ENCODE peak calls at places on chromosome 9, in ten cellular contexts. One of them, this sample, is unnamed.

GRCh38 chr9:90929616-90930015 is 128.0 kb downstream of the SYK start:
- DNase-seq in GM23338: no peak
- DNase-seq in epithelial cell of esophagus: no peak
- DNase-seq in tibial nerve: no peak
- DNase-seq in tibial artery: no peak
- DNase-seq in CD4-positive, CD25-positive, alpha-beta regulatory T cell: no peak
- DNase-seq in right cardiac atrium: no peak
- DNase-seq in IMR-90: no peak
- DNase-seq in transverse colon: no peak
- DNase-seq in aorta: no peak
- DNase-seq in this sample: no peak

GRCh38 chr9:6197330-6197729 is 18.3 kb upstream of the IL33 start:
- DNase-seq in GM23338: peak; percentile 75
- DNase-seq in epithelial cell of esophagus: peak; percentile 40
- DNase-seq in tibial nerve: no peak
- DNase-seq in tibial artery: no peak
- DNase-seq in CD4-positive, CD25-positive, alpha-beta regulatory T cell: no peak
- DNase-seq in right cardiac atrium: no peak
- DNase-seq in IMR-90: peak; percentile 5
- DNase-seq in transverse colon: no peak
- DNase-seq in aorta: no peak
- DNase-seq in this sample: peak; percentile 47

GRCh38 chr9:419571-420156 is 205.0 kb downstream of the DOCK8 start:
- DNase-seq in GM23338: no peak
- DNase-seq in epithelial cell of esophagus: peak; percentile 74
- DNase-seq in tibial nerve: no peak
- DNase-seq in tibial artery: no peak
- DNase-seq in CD4-positive, CD25-positive, alpha-beta regulatory T cell: no peak
- DNase-seq in right cardiac atrium: no peak
- DNase-seq in IMR-90: no peak
- DNase-seq in transverse colon: no peak
- DNase-seq in aorta: no peak
- DNase-seq in this sample: peak; percentile 53

GRCh38 chr9:126937444-126937843 is 22.9 kb downstream of the RALGPS1 start:
- DNase-seq in GM23338: no peak
- DNase-seq in epithelial cell of esophagus: no peak
- DNase-seq in tibial nerve: no peak
- DNase-seq in tibial artery: no peak
- DNase-seq in CD4-positive, CD25-positive, alpha-beta regulatory T cell: no peak
- DNase-seq in right cardiac atrium: no peak
- DNase-seq in IMR-90: no peak
- DNase-seq in transverse colon: no peak
- DNase-seq in aorta: no peak
- DNase-seq in this sample: no peak

GRCh38 chr9:133056533-133056932 is 5.2 kb upstream of the CEL start:
- DNase-seq in GM23338: no peak
- DNase-seq in epithelial cell of esophagus: no peak
- DNase-seq in tibial nerve: no peak
- DNase-seq in tibial artery: no peak
- DNase-seq in CD4-positive, CD25-positive, alpha-beta regulatory T cell: peak; percentile 21
- DNase-seq in right cardiac atrium: no peak
- DNase-seq in IMR-90: no peak
- DNase-seq in transverse colon: peak; percentile 23
- DNase-seq in aorta: peak; percentile 43
- DNase-seq in this sample: no peak

GRCh38 chr9:88932766-88933165 is 58.5 kb upstream of the S1PR3 start:
- DNase-seq in GM23338: peak; percentile 68
- DNase-seq in epithelial cell of esophagus: peak; percentile 23
- DNase-seq in tibial nerve: no peak
- DNase-seq in tibial artery: no peak
- DNase-seq in CD4-positive, CD25-positive, alpha-beta regulatory T cell: no peak
- DNase-seq in right cardiac atrium: no peak
- DNase-seq in IMR-90: no peak
- DNase-seq in transverse colon: no peak
- DNase-seq in aorta: no peak
- DNase-seq in this sample: no peak

GRCh38 chr9:71725590-71726338 is 42.5 kb downstream of the CEMIP2 start:
- DNase-seq in GM23338: no peak
- DNase-seq in epithelial cell of esophagus: peak; percentile 96
- DNase-seq in tibial nerve: no peak
- DNase-seq in tibial artery: no peak
- DNase-seq in CD4-positive, CD25-positive, alpha-beta regulatory T cell: no peak
- DNase-seq in right cardiac atrium: no peak
- DNase-seq in IMR-90: peak; percentile 90
- DNase-seq in transverse colon: no peak
- DNase-seq in aorta: no peak
- DNase-seq in this sample: peak; percentile 99

GRCh38 chr9:20085842-20086241 is 297.0 kb upstream of the SLC24A2 start:
- DNase-seq in GM23338: no peak
- DNase-seq in epithelial cell of esophagus: no peak
- DNase-seq in tibial nerve: no peak
- DNase-seq in tibial artery: no peak
- DNase-seq in CD4-positive, CD25-positive, alpha-beta regulatory T cell: no peak
- DNase-seq in right cardiac atrium: no peak
- DNase-seq in IMR-90: no peak
- DNase-seq in transverse colon: no peak
- DNase-seq in aorta: no peak
- DNase-seq in this sample: no peak

GRCh38 chr9:124306098-124306735 is 48.5 kb downstream of the NEK6 start:
- DNase-seq in GM23338: no peak
- DNase-seq in epithelial cell of esophagus: peak; percentile 86
- DNase-seq in tibial nerve: no peak
- DNase-seq in tibial artery: no peak
- DNase-seq in CD4-positive, CD25-positive, alpha-beta regulatory T cell: no peak
- DNase-seq in right cardiac atrium: no peak
- DNase-seq in IMR-90: peak; percentile 96
- DNase-seq in transverse colon: no peak
- DNase-seq in aorta: no peak
- DNase-seq in this sample: peak; percentile 89

GRCh38 chr9:14967450-14968321 is 57.5 kb upstream of the FREM1 start:
- DNase-seq in GM23338: no peak
- DNase-seq in epithelial cell of esophagus: no peak
- DNase-seq in tibial nerve: no peak
- DNase-seq in tibial artery: no peak
- DNase-seq in CD4-positive, CD25-positive, alpha-beta regulatory T cell: no peak
- DNase-seq in right cardiac atrium: no peak
- DNase-seq in IMR-90: no peak
- DNase-seq in transverse colon: no peak
- DNase-seq in aorta: no peak
- DNase-seq in this sample: no peak

GRCh38 chr9:127904888-127905728 is 5.7 kb upstream of the ST6GALNAC6 start:
- DNase-seq in GM23338: no peak
- DNase-seq in epithelial cell of esophagus: no peak
- DNase-seq in tibial nerve: no peak
- DNase-seq in tibial artery: no peak
- DNase-seq in CD4-positive, CD25-positive, alpha-beta regulatory T cell: peak; percentile 86
- DNase-seq in right cardiac atrium: peak; percentile 50
- DNase-seq in IMR-90: no peak
- DNase-seq in transverse colon: peak; percentile 80
- DNase-seq in aorta: no peak
- DNase-seq in this sample: no peak

GRCh38 chr9:33800886-33801285 is 5.5 kb downstream of the PRSS3 start:
- DNase-seq in GM23338: no peak
- DNase-seq in epithelial cell of esophagus: peak; percentile 24
- DNase-seq in tibial nerve: no peak
- DNase-seq in tibial artery: no peak
- DNase-seq in CD4-positive, CD25-positive, alpha-beta regulatory T cell: no peak
- DNase-seq in right cardiac atrium: no peak
- DNase-seq in IMR-90: no peak
- DNase-seq in transverse colon: no peak
- DNase-seq in aorta: no peak
- DNase-seq in this sample: peak; percentile 41

GRCh38 chr9:113488490-113488889 is 25.0 kb downstream of the RGS3 start:
- DNase-seq in GM23338: no peak
- DNase-seq in epithelial cell of esophagus: no peak
- DNase-seq in tibial nerve: no peak
- DNase-seq in tibial artery: peak; percentile 72
- DNase-seq in CD4-positive, CD25-positive, alpha-beta regulatory T cell: no peak
- DNase-seq in right cardiac atrium: peak; percentile 63
- DNase-seq in IMR-90: peak; percentile 30
- DNase-seq in transverse colon: peak; percentile 6
- DNase-seq in aorta: peak; percentile 83
- DNase-seq in this sample: no peak

GRCh38 chr9:130972957-130973685 is 34.1 kb upstream of the FIBCD1 start:
- DNase-seq in GM23338: no peak
- DNase-seq in epithelial cell of esophagus: no peak
- DNase-seq in tibial nerve: no peak
- DNase-seq in tibial artery: no peak
- DNase-seq in CD4-positive, CD25-positive, alpha-beta regulatory T cell: no peak
- DNase-seq in right cardiac atrium: no peak
- DNase-seq in IMR-90: no peak
- DNase-seq in transverse colon: no peak
- DNase-seq in aorta: no peak
- DNase-seq in this sample: no peak

GRCh38 chr9:133767625-133768024 is 29.5 kb upstream of the SARDH start:
- DNase-seq in GM23338: no peak
- DNase-seq in epithelial cell of esophagus: no peak
- DNase-seq in tibial nerve: no peak
- DNase-seq in tibial artery: no peak
- DNase-seq in CD4-positive, CD25-positive, alpha-beta regulatory T cell: no peak
- DNase-seq in right cardiac atrium: no peak
- DNase-seq in IMR-90: no peak
- DNase-seq in transverse colon: no peak
- DNase-seq in aorta: no peak
- DNase-seq in this sample: no peak

GRCh38 chr9:38301376-38302106 is 91.0 kb upstream of the ALDH1B1 start:
- DNase-seq in GM23338: no peak
- DNase-seq in epithelial cell of esophagus: no peak
- DNase-seq in tibial nerve: no peak
- DNase-seq in tibial artery: no peak
- DNase-seq in CD4-positive, CD25-positive, alpha-beta regulatory T cell: no peak
- DNase-seq in right cardiac atrium: no peak
- DNase-seq in IMR-90: no peak
- DNase-seq in transverse colon: no peak
- DNase-seq in aorta: no peak
- DNase-seq in this sample: no peak
- H3K4me3 ChIP-seq in GM23338: no peak overlapping the region
- H3K4me3 ChIP-seq in epithelial cell of esophagus: no peak overlapping the region
- H3K4me3 ChIP-seq in tibial nerve: no peak overlapping the region
- H3K4me3 ChIP-seq in tibial artery: no peak overlapping the region
- H3K4me3 ChIP-seq in CD4-positive, CD25-positive, alpha-beta regulatory T cell: no peak overlapping the region
- H3K4me3 ChIP-seq in right cardiac atrium: no peak overlapping the region
- H3K4me3 ChIP-seq in IMR-90: no peak overlapping the region
- H3K4me3 ChIP-seq in transverse colon: no peak overlapping the region
- H3K4me3 ChIP-seq in aorta: no peak overlapping the region
- H3K4me3 ChIP-seq in this sample: no peak overlapping the region

DNA sequence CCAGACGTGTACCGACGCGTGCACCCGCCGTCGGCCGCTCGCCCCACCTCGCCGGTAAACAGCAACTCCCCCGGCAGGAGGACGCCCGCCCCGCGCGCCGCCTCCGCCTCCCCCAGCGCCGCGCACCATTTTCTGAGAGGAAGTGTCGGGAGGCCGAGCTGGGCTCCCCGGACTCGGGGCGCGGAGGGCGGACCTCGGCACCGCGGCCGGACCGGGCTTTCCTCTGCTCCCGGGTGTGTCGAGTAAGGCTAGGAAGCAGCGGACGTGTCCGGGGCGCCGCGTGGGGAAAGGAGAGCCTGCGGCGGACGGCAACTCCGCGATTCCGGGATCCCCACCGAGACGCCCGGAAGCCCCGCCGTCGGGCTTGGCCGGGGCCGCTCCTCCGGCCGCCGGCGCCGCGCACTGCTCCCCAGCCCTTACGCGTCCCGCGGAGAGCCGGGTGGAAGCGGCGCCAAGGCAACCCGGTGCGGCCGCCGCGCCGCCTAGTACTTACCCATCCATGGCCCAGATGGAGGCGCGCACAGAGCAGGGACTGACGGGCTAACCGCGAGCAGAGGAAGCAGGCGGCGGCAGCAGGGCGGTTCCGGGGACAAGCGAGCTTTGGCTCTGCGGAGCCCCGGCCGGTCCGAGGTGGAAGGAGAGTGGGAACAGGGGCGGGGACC is at the start of gene PTBP3:
- DNase-seq in GM23338: peak; percentile 76
- DNase-seq in epithelial cell of esophagus: peak; percentile 86
- DNase-seq in tibial nerve: peak; percentile 55
- DNase-seq in tibial artery: peak; percentile 70
- DNase-seq in CD4-positive, CD25-positive, alpha-beta regulatory T cell: peak; percentile 89
- DNase-seq in right cardiac atrium: peak; percentile 92
- DNase-seq in IMR-90: peak; percentile 48
- DNase-seq in transverse colon: peak; percentile 88
- DNase-seq in aorta: peak; percentile 91
- DNase-seq in this sample: peak; percentile 49
- H3K4me3 ChIP-seq in GM23338: peak within 1 kb of the TSS; percentile 82
- H3K4me3 ChIP-seq in epithelial cell of esophagus: peak within 1 kb of the TSS; percentile 85
- H3K4me3 ChIP-seq in tibial nerve: peak within 1 kb of the TSS; percentile 97
- H3K4me3 ChIP-seq in tibial artery: peak within 1 kb of the TSS; percentile 93
- H3K4me3 ChIP-seq in CD4-positive, CD25-positive, alpha-beta regulatory T cell: peak within 1 kb of the TSS; percentile 96
- H3K4me3 ChIP-seq in right cardiac atrium: peak within 1 kb of the TSS; percentile 93
- H3K4me3 ChIP-seq in IMR-90: peak within 1 kb of the TSS; percentile 95
- H3K4me3 ChIP-seq in transverse colon: peak within 1 kb of the TSS; percentile 86
- H3K4me3 ChIP-seq in aorta: peak within 1 kb of the TSS; percentile 93
- H3K4me3 ChIP-seq in this sample: peak within 1 kb of the TSS; percentile 87

GRCh38 chr9:92406506-92406905 is 2.1 kb upstream of the OGN start:
- DNase-seq in GM23338: no peak
- DNase-seq in epithelial cell of esophagus: no peak
- DNase-seq in tibial nerve: no peak
- DNase-seq in tibial artery: peak; percentile 75
- DNase-seq in CD4-positive, CD25-positive, alpha-beta regulatory T cell: peak; percentile 84
- DNase-seq in right cardiac atrium: no peak
- DNase-seq in IMR-90: no peak
- DNase-seq in transverse colon: peak; percentile 26
- DNase-seq in aorta: no peak
- DNase-seq in this sample: no peak
- H3K4me3 ChIP-seq in GM23338: no peak overlapping the region
- H3K4me3 ChIP-seq in epithelial cell of esophagus: no peak overlapping the region
- H3K4me3 ChIP-seq in tibial nerve: peak overlapping the region; percentile 19
- H3K4me3 ChIP-seq in tibial artery: peak overlapping the region; percentile 41
- H3K4me3 ChIP-seq in CD4-positive, CD25-positive, alpha-beta regulatory T cell: peak overlapping the region; percentile 78
- H3K4me3 ChIP-seq in right cardiac atrium: peak overlapping the region; percentile 3
- H3K4me3 ChIP-seq in IMR-90: no peak overlapping the region
- H3K4me3 ChIP-seq in transverse colon: no peak overlapping the region
- H3K4me3 ChIP-seq in aorta: peak overlapping the region; percentile 65
- H3K4me3 ChIP-seq in this sample: no peak overlapping the region

GRCh38 chr9:87771251-87772006 is 45.5 kb downstream of the CTSL start:
- DNase-seq in GM23338: peak; percentile 90
- DNase-seq in epithelial cell of esophagus: no peak
- DNase-seq in tibial nerve: no peak
- DNase-seq in tibial artery: no peak
- DNase-seq in CD4-positive, CD25-positive, alpha-beta regulatory T cell: no peak
- DNase-seq in right cardiac atrium: peak; percentile 82
- DNase-seq in IMR-90: no peak
- DNase-seq in transverse colon: no peak
- DNase-seq in aorta: no peak
- DNase-seq in this sample: no peak

GRCh38 chr9:87765521-87765920 is 39.6 kb downstream of the CTSL start:
- DNase-seq in GM23338: no peak
- DNase-seq in epithelial cell of esophagus: peak; percentile 59
- DNase-seq in tibial nerve: no peak
- DNase-seq in tibial artery: no peak
- DNase-seq in CD4-positive, CD25-positive, alpha-beta regulatory T cell: no peak
- DNase-seq in right cardiac atrium: no peak
- DNase-seq in IMR-90: no peak
- DNase-seq in transverse colon: no peak
- DNase-seq in aorta: no peak
- DNase-seq in this sample: peak; percentile 60

GRCh38 chr9:87766697-87767096 is 40.8 kb downstream of the CTSL start:
- DNase-seq in GM23338: peak; percentile 53
- DNase-seq in epithelial cell of esophagus: peak; percentile 99
- DNase-seq in tibial nerve: no peak
- DNase-seq in tibial artery: no peak
- DNase-seq in CD4-positive, CD25-positive, alpha-beta regulatory T cell: no peak
- DNase-seq in right cardiac atrium: no peak
- DNase-seq in IMR-90: no peak
- DNase-seq in transverse colon: no peak
- DNase-seq in aorta: no peak
- DNase-seq in this sample: peak; percentile 97

GRCh38 chr9:87770616-87771015 is 44.7 kb downstream of the CTSL start:
- DNase-seq in GM23338: peak; percentile 25
- DNase-seq in epithelial cell of esophagus: no peak
- DNase-seq in tibial nerve: no peak
- DNase-seq in tibial artery: no peak
- DNase-seq in CD4-positive, CD25-positive, alpha-beta regulatory T cell: no peak
- DNase-seq in right cardiac atrium: no peak
- DNase-seq in IMR-90: no peak
- DNase-seq in transverse colon: no peak
- DNase-seq in aorta: no peak
- DNase-seq in this sample: no peak
- H3K4me3 ChIP-seq in GM23338: no peak overlapping the region
- H3K4me3 ChIP-seq in epithelial cell of esophagus: no peak overlapping the region
- H3K4me3 ChIP-seq in tibial nerve: no peak overlapping the region
- H3K4me3 ChIP-seq in tibial artery: no peak overlapping the region
- H3K4me3 ChIP-seq in CD4-positive, CD25-positive, alpha-beta regulatory T cell: no peak overlapping the region
- H3K4me3 ChIP-seq in right cardiac atrium: no peak overlapping the region
- H3K4me3 ChIP-seq in IMR-90: no peak overlapping the region
- H3K4me3 ChIP-seq in transverse colon: no peak overlapping the region
- H3K4me3 ChIP-seq in aorta: no peak overlapping the region
- H3K4me3 ChIP-seq in this sample: no peak overlapping the region